ENCODE peak calls at places on chromosomes 4 and X, in four cellular contexts. P is K562, L is GM12878, A is HepG2. V is an unnamed sample.

GRCh38 chr4:39850727-39851126 is 127.0 kb downstream of the PDS5A start:
- DNase-seq in P (no peak), L (no peak), A (no peak), V (no peak)

GRCh38 chr4:14908635-14909034 is 93.6 kb upstream of the CPEB2 start:
- DNase-seq in P (no peak), L (no peak), A (no peak), V (no peak)

GRCh38 chr4:16516796-16517413 is 290.6 kb upstream of the TAPT1 start:
- DNase-seq in P (no peak), L (no peak), A (no peak), V (peak)

GRCh38 chr4:102438873-102439614 is 62.1 kb upstream of the NFKB1 start:
- DNase-seq in P (no peak), L (no peak), A (peak), V (no peak)

GRCh38 chr4:100379583-100380105 is 138.2 kb downstream of the EMCN start:
- DNase-seq in P (no peak), L (no peak), A (no peak), V (no peak)

GRCh38 chr4:151324449-151325319 is 721 bp downstream of the SH3D19 start:
- DNase-seq in P (peak), L (no peak), A (peak), V (peak)

GRCh38 chrX:155028192-155028591 is 1.5 kb downstream of the FUNDC2 start:
- DNase-seq in P (no peak), L (no peak), A (no peak), V (no peak)

GRCh38 chr4:46277165-46277951 is 112.6 kb downstream of the GABRA2 start:
- DNase-seq in P (no peak), L (no peak), A (no peak), V (no peak)

GRCh38 chrX:105636667-105637066 is 185.7 kb upstream of the NRK start:
- DNase-seq in P (no peak), L (no peak), A (no peak), V (no peak)

GRCh38 chrX:19334945-19335626 is 8.6 kb upstream of the PDHA1 start:
- DNase-seq in P (peak), L (peak), A (peak), V (no peak)

GRCh38 chr4:513327-513726 is 14.3 kb downstream of the PIGG start:
- DNase-seq in P (no peak), L (no peak), A (no peak), V (no peak)

GRCh38 chrX:12309733-12310054 is 171.4 kb downstream of the FRMPD4 start:
- DNase-seq in P (no peak), L (no peak), A (no peak), V (no peak)

GRCh38 chr4:126874533-126874932 is 758.2 kb upstream of the INTU start:
- DNase-seq in P (no peak), L (no peak), A (no peak), V (no peak)

GRCh38 chrX:120534413-120535205 is 26.2 kb downstream of the CUL4B start:
- DNase-seq in P (no peak), L (no peak), A (no peak), V (no peak)

GRCh38 chr4:89871211-89871610 is 23.4 kb upstream of the MMRN1 start:
- DNase-seq in P (no peak), L (no peak), A (no peak), V (no peak)

GRCh38 chr4:183961772-183962171 is 56.7 kb downstream of the STOX2 start:
- DNase-seq in P (no peak), L (no peak), A (no peak), V (no peak)

GRCh38 chr4:156774422-156774821 is 197.2 kb downstream of the PDGFC start:
- DNase-seq in P (no peak), L (no peak), A (peak), V (no peak)

GRCh38 chr4:17664755-17665154 is 50.3 kb downstream of the MED28 start:
- DNase-seq in P (no peak), L (peak), A (no peak), V (no peak)

GRCh38 chr4:91032725-91033445 is 905.7 kb downstream of the CCSER1 start:
- DNase-seq in P (no peak), L (no peak), A (no peak), V (no peak)

GRCh38 chr4:144499777-144500176 is 146.2 kb upstream of the HHIP start:
- DNase-seq in P (no peak), L (peak), A (no peak), V (no peak)

GRCh38 chrX:54439967-54440871 is at the start of gene TSR2:
- DNase-seq in P (peak), L (peak), A (peak), V (peak)

GRCh38 chr4:109078724-109079123 is 223.7 kb downstream of the COL25A1 start:
- DNase-seq in P (no peak), L (no peak), A (no peak), V (no peak)

GRCh38 chr4:102867278-102868152 is 1.3 kb upstream of the CISD2 start:
- DNase-seq in P (no peak), L (peak), A (no peak), V (no peak)

GRCh38 chr4:141158219-141158618 is 24.9 kb upstream of the RNF150 start:
- DNase-seq in P (peak), L (no peak), A (peak), V (peak)

GRCh38 chr4:111847256-111848108 is 297.8 kb upstream of the FAM241A start:
- DNase-seq in P (no peak), L (no peak), A (peak), V (no peak)

GRCh38 chr4:71050809-71051208 is 57.4 kb downstream of the DCK start:
- DNase-seq in P (no peak), L (no peak), A (no peak), V (no peak)

GRCh38 chr4:139629761-139630160 is 35.9 kb upstream of the MGST2 start:
- DNase-seq in P (no peak), L (no peak), A (no peak), V (no peak)

GRCh38 chr4:111678466-111678865 is 466.8 kb upstream of the FAM241A start:
- DNase-seq in P (no peak), L (no peak), A (no peak), V (no peak)

GRCh38 chr4:131258361-131258760 is 1890.7 kb upstream of the PCDH10 start:
- DNase-seq in P (no peak), L (no peak), A (no peak), V (no peak)

GRCh38 chr4:159191989-159192388 is 89.1 kb downstream of the RAPGEF2 start:
- DNase-seq in P (peak), L (no peak), A (peak), V (no peak)

GRCh38 chrX:858542-859078 is 228.0 kb downstream of the SHOX start:
- DNase-seq in P (no peak), L (no peak), A (no peak), V (no peak)

GRCh38 chr4:26372525-26373172 is 51.8 kb downstream of the RBPJ start:
- DNase-seq in P (peak), L (peak), A (peak), V (peak)

GRCh38 chr4:134627386-134627785 is 425.8 kb upstream of the PABPC4L start:
- DNase-seq in P (no peak), L (no peak), A (peak), V (no peak)

GRCh38 chrX:291411-291901 is 10.3 kb downstream of the PLCXD1 start:
- DNase-seq in P (no peak), L (no peak), A (no peak), V (no peak)

GRCh38 chrX:154333837-154334271 is 38.3 kb downstream of the TKTL1 start:
- DNase-seq in P (no peak), L (peak), A (no peak), V (no peak)

DNA sequence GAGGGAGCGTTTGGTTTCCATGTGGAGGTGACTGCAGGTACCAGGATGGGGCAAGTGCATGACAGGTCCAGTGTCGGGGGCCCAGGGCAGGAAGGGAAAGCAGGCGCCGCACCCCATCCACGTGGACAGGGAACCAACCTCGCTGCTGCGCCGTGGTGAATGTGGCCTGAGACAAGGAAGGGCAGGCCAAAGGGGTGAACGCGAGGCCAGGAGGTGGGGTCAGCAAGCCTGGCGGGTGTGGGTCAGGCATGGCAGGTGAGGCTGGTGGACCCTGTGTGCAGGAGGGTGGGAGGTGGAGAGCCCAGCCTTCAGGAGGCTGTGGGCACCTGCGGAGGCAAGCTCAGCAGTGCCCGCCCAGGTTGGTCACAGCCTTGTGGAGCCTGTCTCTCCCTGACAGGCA is 14.7 kb downstream of the SH3BP2 start:
- DNase-seq in P (no peak), L (no peak), A (no peak), V (no peak)
- TF ChIP-seq MXI1 in P (no peak), L (no peak), A (no peak), V (no peak)

DNA sequence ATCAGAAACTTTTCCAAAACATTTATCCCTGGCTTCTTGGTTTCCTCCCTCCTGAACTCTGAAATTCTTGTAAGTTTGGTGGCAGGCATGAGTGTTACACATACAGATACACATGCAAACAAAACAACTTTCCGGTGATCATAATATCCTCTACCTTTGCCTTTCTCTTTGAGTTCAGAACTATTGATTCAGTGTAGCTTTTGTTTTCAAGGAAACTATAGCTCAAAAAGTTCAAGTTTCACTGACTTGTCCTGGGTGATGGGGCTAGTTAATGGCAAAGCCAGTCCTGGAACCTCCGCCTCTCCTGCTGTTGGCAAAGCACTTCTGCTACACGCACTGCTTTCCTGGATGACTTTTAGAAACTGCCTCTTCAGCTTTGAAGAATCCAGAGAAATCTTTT is 177.3 kb upstream of the FAT1 start:
- DNase-seq in P (no peak), L (no peak), A (peak), V (no peak)
- TF ChIP-seq REST in P (no peak), L (no peak), A (no peak), V (no peak)

GRCh38 chrX:44946771-44947170 is 73.8 kb downstream of the KDM6A start:
- DNase-seq in P (no peak), L (no peak), A (no peak), V (no peak)
- TF ChIP-seq MXI1 in P (no peak), L (no peak), A (no peak), V (no peak)

DNA sequence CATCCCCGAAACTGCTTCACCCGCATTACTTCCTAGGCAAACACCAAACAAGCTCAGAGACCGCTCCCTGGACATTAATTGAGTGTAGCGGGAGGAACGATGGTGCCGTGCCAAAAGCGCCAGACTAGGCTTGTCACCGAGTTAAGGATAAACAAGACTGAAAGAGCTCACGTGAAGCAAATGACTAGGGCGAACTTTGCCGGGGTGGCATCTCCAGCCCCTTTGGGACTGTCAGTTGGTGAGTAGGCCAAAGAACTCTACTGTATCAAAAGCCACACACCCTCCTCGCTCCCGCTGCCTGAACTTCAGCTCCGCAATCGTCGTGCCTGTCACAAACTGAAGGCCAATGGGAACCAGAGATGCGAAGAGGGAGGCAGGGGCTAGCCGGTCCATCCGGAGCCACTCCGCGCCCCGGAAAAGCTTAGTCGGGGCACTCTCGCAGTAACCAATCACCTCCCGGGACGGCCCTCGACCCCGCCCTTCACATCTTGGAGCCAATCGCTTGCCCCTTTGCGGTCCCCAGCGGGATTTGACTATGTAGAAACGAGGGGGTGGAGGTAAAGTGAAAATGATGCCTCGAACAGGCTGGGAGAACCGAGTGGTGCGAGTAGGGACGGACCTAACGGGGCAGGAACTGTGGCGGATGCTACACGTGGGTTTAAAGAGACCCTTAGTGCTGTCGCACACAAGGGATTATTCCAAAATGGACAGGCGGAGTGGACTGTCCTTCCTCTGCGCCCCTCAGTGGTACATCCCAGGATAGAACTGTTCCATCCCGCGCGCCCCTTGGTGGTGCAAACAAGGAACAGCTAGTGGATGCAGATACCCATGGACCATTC is 37.0 kb upstream of the FAM156A start:
- DNase-seq in P (peak), L (peak), A (peak), V (peak)
- TF ChIP-seq REST in P (no peak), L (no peak), A (no peak), V (no peak)

V was measured in SK-N-SH.